ENCODE peak calls at places on chromosomes 3 and 15, in four cellular contexts. A is AG08395, S is skeletal muscle cell, M is GM10248. O is an unnamed sample.
A peak's percentile ranks its signal among the peaks of the same experiment; 100 is the strongest.

GRCh38 chr3:96483781-96484180 is 330.6 kb upstream of the EPHA6 start:
- DNase-seq in A (no peak), S (no peak), M (no peak), O (no peak)

GRCh38 chr3:126912491-126913195 is 70.3 kb upstream of the PLXNA1 start:
- DNase-seq in A (no peak), S (no peak), M (no peak), O (no peak)

GRCh38 chr3:154818676-154819255 is 261.4 kb upstream of the MME start:
- DNase-seq in A (no peak), S (no peak), M (no peak), O (no peak)

GRCh38 chr15:95202569-95203349 is 971.4 kb downstream of the MCTP2 start:
- DNase-seq in A (peak; percentile 4), S (no peak), M (no peak), O (no peak)

GRCh38 chr15:90388462-90389182 is 580 bp downstream of the IQGAP1 start:
- DNase-seq in A (peak; percentile 60), S (no peak), M (peak; percentile 55), O (no peak)

GRCh38 chr15:22224241-22224671 is 143.9 kb downstream of the OR4M2 start:
- DNase-seq in A (no peak), S (no peak), M (no peak), O (no peak)

GRCh38 chr3:150528359-150528797 is 17.9 kb downstream of the SERP1 start:
- DNase-seq in A (peak; percentile 21), S (no peak), M (peak; percentile 26), O (no peak)

GRCh38 chr15:68843425-68844311 is 23.0 kb upstream of the ANP32A start:
- DNase-seq in A (peak; percentile 3), S (no peak), M (peak; percentile 26), O (no peak)

GRCh38 chr3:76198086-76198485 is 412.7 kb upstream of the ZNF717 start:
- DNase-seq in A (no peak), S (no peak), M (no peak), O (no peak)